ENCODE peak calls at places on chromosomes 3 and 15, in six cellular contexts. B is mucosa of gallbladder; W is LHCN-M2; K is effector memory CD8-positive, alpha-beta T cell; M is amniotic stem cell; E is neural crest cell. V is an unnamed sample.

GRCh38 chr3:5826467-5826866 is 639.0 kb downstream of the EDEM1 start:
- DNase-seq in B (no peak), W (no peak), K (no peak), M (no peak), E (no peak), V (no peak)

GRCh38 chr3:50550079-50550736 is 17.3 kb downstream of the C3orf18 start:
- DNase-seq in B (peak), W (no peak), K (peak), M (no peak), E (peak), V (no peak)

GRCh38 chr15:80152896-80153876 is at the start of gene FAH:
- DNase-seq in B (no peak), W (peak), K (peak), M (peak), E (no peak), V (peak)

GRCh38 chr3:159929181-159929893 is 59.3 kb upstream of the IL12A start:
- DNase-seq in B (no peak), W (peak), K (no peak), M (peak), E (no peak), V (no peak)

GRCh38 chr3:128348805-128349531 is 117.7 kb downstream of the DNAJB8 start:
- DNase-seq in B (no peak), W (peak), K (no peak), M (no peak), E (no peak), V (no peak)

GRCh38 chr3:119098620-119099222 is 47.2 kb upstream of the TEX55 start:
- DNase-seq in B (no peak), W (peak), K (peak), M (no peak), E (peak), V (no peak)

GRCh38 chr15:34726407-34727100 is 28.2 kb downstream of the GJD2 start:
- DNase-seq in B (no peak), W (peak), K (no peak), M (no peak), E (no peak), V (no peak)

GRCh38 chr15:45549831-45550230 is 27.3 kb upstream of the SLC30A4 start:
- DNase-seq in B (no peak), W (peak), K (no peak), M (no peak), E (no peak), V (no peak)

GRCh38 chr3:133958071-133958806 is 62.6 kb upstream of the RAB6B start:
- DNase-seq in B (no peak), W (peak), K (no peak), M (no peak), E (no peak), V (no peak)

GRCh38 chr3:11910971-11911531 is 64.4 kb upstream of the TAMM41 start:
- DNase-seq in B (peak), W (no peak), K (no peak), M (no peak), E (no peak), V (no peak)

GRCh38 chr3:196968233-196969000 is at the start of gene PIGZ:
- DNase-seq in B (no peak), W (peak), K (peak), M (no peak), E (no peak), V (no peak)

GRCh38 chr3:197376020-197376419 is 77.6 kb upstream of the DLG1 start:
- DNase-seq in B (no peak), W (peak), K (no peak), M (no peak), E (no peak), V (peak)